ENCODE peak calls at places on chromosomes 1 and 21, in nine cellular contexts. F, Y, I, Z, L, S, C, A and V are unnamed samples.

GRCh38 chr1:179366093-179366800 is 476 bp downstream of the AXDND1 start:
- DNase-seq in A (no peak), I (no peak), L (no peak), S (no peak), C (no peak), F (no peak), Y (peak; percentile 4), Z (no peak), V (no peak)

GRCh38 chr1:54474500-54475235 is 68.5 kb upstream of the SSBP3 start:
- DNase-seq in L (no peak), Y (no peak), F (no peak), C (no peak), I (peak; percentile 18), Z (no peak), A (no peak), S (no peak), V (no peak)

GRCh38 chr1:169124459-169124858 is 18.0 kb downstream of the ATP1B1 start:
- DNase-seq in Y (no peak), L (no peak), I (peak; percentile 42), S (no peak), C (no peak), Z (no peak), A (no peak), F (no peak), V (no peak)

GRCh38 chr21:37742532-37742931 is 173.7 kb downstream of the KCNJ6 start:
- DNase-seq in Z (no peak), A (no peak), Y (no peak), I (no peak), S (no peak), L (no peak), F (peak; percentile 85), C (no peak), V (no peak)

GRCh38 chr1:200982071-200982945 is 41.2 kb downstream of the KIF21B start:
- DNase-seq in C (no peak), A (no peak), I (no peak), F (peak; percentile 9), Y (no peak), S (no peak), L (no peak), Z (no peak), V (no peak)

GRCh38 chr1:169312084-169312954 is 55.3 kb downstream of the NME7 start:
- DNase-seq in Z (no peak), I (no peak), S (peak; percentile 6), A (peak; percentile 90), C (no peak), F (peak; percentile 97), L (peak; percentile 20), Y (no peak), V (peak; percentile 84)

GRCh38 chr21:31182231-31183129 is 144.2 kb upstream of the KRTAP19-8 start:
- DNase-seq in F (no peak), A (no peak), Z (no peak), Y (no peak), C (no peak), S (peak; percentile 32), I (no peak), L (no peak), V (no peak)

GRCh38 chr1:59071289-59071688 is 225.6 kb upstream of the FGGY start:
- DNase-seq in I (peak; percentile 81), F (no peak), C (no peak), Z (no peak), L (no peak), A (no peak), S (no peak), Y (no peak), V (no peak)

GRCh38 chr1:37574834-37575479 is 18.2 kb downstream of the DNALI1 start:
- DNase-seq in C (no peak), F (peak; percentile 89), S (no peak), Z (no peak), I (no peak), L (no peak), A (no peak), Y (no peak), V (no peak)

GRCh38 chr1:54153548-54154439 is 994 bp upstream of the CDCP2 start:
- DNase-seq in A (no peak), Z (peak; percentile 75), S (no peak), C (peak; percentile 84), L (no peak), I (no peak), F (peak; percentile 77), Y (no peak), V (no peak)

GRCh38 chr1:245495681-245496080 is 340.9 kb downstream of the KIF26B start:
- DNase-seq in Z (no peak), I (no peak), L (no peak), F (no peak), S (no peak), C (no peak), Y (no peak), A (no peak), V (no peak)

GRCh38 chr1:1760345-1760650 is 18.0 kb downstream of the NADK start:
- DNase-seq in S (no peak), A (no peak), L (no peak), C (no peak), Z (no peak), F (no peak), Y (no peak), I (no peak), V (no peak)

GRCh38 chr1:181038399-181038873 is 4.7 kb downstream of the MR1 start:
- DNase-seq in C (peak; percentile 67), I (no peak), Z (peak; percentile 55), Y (peak; percentile 76), A (peak; percentile 45), S (no peak), F (peak; percentile 80), L (no peak), V (peak; percentile 33)

GRCh38 chr1:2925923-2926322 is 95.3 kb upstream of the ACTRT2 start:
- DNase-seq in C (no peak), L (no peak), I (no peak), F (no peak), A (no peak), Y (no peak), Z (no peak), S (no peak), V (no peak)

GRCh38 chr1:9368356-9368755 is 75.7 kb downstream of the SPSB1 start:
- DNase-seq in Y (no peak), L (no peak), A (no peak), I (no peak), C (no peak), Z (no peak), F (no peak), S (no peak), V (no peak)

GRCh38 chr1:232635778-232636356 is 5.9 kb upstream of the SIPA1L2 start:
- DNase-seq in Y (peak; percentile 51), C (peak; percentile 55), I (peak; percentile 49), Z (no peak), F (peak; percentile 58), S (no peak), L (no peak), A (no peak), V (no peak)

GRCh38 chr1:36625959-36626337 is 143.2 kb upstream of the CSF3R start:
- DNase-seq in Y (no peak), S (no peak), I (no peak), A (no peak), Z (no peak), F (no peak), C (no peak), L (no peak), V (no peak)

GRCh38 chr1:162372159-162373071 is 4.2 kb downstream of the SPATA46 start:
- DNase-seq in C (no peak), A (no peak), L (no peak), Y (no peak), F (no peak), S (no peak), Z (no peak), I (no peak), V (no peak)

GRCh38 chr1:51535006-51535592 is 16.0 kb upstream of the EPS15 start:
- DNase-seq in Y (peak; percentile 21), F (peak; percentile 72), I (no peak), A (no peak), Z (peak; percentile 31), S (no peak), C (peak; percentile 18), L (peak; percentile 13), V (no peak)

GRCh38 chr1:76379506-76379905 is 305.0 kb downstream of the ST6GALNAC3 start:
- DNase-seq in Z (no peak), I (no peak), F (no peak), Y (no peak), A (no peak), C (no peak), L (no peak), S (no peak), V (no peak)

GRCh38 chr1:116558140-116558549 is 12.7 kb downstream of the CD58 start:
- DNase-seq in F (no peak), Y (no peak), I (no peak), S (no peak), A (no peak), Z (no peak), L (no peak), C (no peak), V (no peak)

GRCh38 chr21:41751621-41752020 is 15.2 kb downstream of the RIPK4 start:
- DNase-seq in I (no peak), C (no peak), F (peak; percentile 7), Z (peak; percentile 79), Y (no peak), A (no peak), S (no peak), L (no peak), V (no peak)

GRCh38 chr1:158654570-158654969 is 31.9 kb downstream of the SPTA1 start:
- DNase-seq in C (no peak), I (no peak), Z (no peak), L (no peak), S (no peak), F (no peak), A (no peak), Y (no peak), V (no peak)

GRCh38 chr1:2787163-2787911 is 14.2 kb downstream of the TTC34 start:
- DNase-seq in S (no peak), I (no peak), Y (no peak), F (no peak), L (no peak), Z (peak; percentile 17), C (no peak), A (no peak), V (no peak)

GRCh38 chr21:26759731-26760130 is 85.5 kb downstream of the ADAMTS1 start:
- DNase-seq in A (no peak), S (no peak), F (peak; percentile 69), L (no peak), Z (no peak), C (no peak), Y (no peak), I (no peak), V (no peak)

GRCh38 chr1:69492286-69492685 is 75.4 kb upstream of the LRRC7 start:
- DNase-seq in I (no peak), Z (no peak), L (no peak), C (no peak), Y (no peak), F (peak; percentile 62), S (no peak), A (no peak), V (no peak)

GRCh38 chr1:115980998-115981993 is 5.0 kb downstream of the SLC22A15 start:
- DNase-seq in Z (no peak), L (no peak), Y (peak; percentile 40), F (peak; percentile 58), C (peak; percentile 60), S (no peak), A (peak; percentile 28), I (peak; percentile 12), V (no peak)

GRCh38 chr1:174206148-174206826 is 47.0 kb downstream of the RABGAP1L start:
- DNase-seq in L (no peak), C (no peak), A (no peak), I (no peak), F (no peak), Y (no peak), Z (no peak), S (no peak), V (no peak)

GRCh38 chr21:32562426-32562825 is 22.9 kb downstream of the TCP10L start:
- DNase-seq in C (no peak), S (no peak), F (peak; percentile 88), I (no peak), A (no peak), Z (peak; percentile 43), L (no peak), Y (no peak), V (no peak)